ENCODE peak calls at places on chromosomes 6 and 20, in ten cellular contexts. One of them, this sample, is unnamed.
A peak's percentile ranks its signal among the peaks of the same experiment; 100 is the strongest.

GRCh38 chr6:130269969-130270635 is 47.4 kb upstream of the SAMD3 start:
- DNase-seq in left ventricle myocardium inferior: no peak
- DNase-seq in dorsolateral prefrontal cortex: no peak
- DNase-seq in CD8-positive, alpha-beta T cell: no peak
- DNase-seq in adrenal gland: no peak
- DNase-seq in pancreas: no peak
- DNase-seq in breast epithelium: no peak
- DNase-seq in heart right ventricle: no peak
- DNase-seq in sigmoid colon: no peak
- DNase-seq in cardiac muscle cell: no peak
- DNase-seq in this sample: no peak

GRCh38 chr20:20446613-20447012 is 78.7 kb downstream of the INSM1 start:
- DNase-seq in left ventricle myocardium inferior: no peak
- DNase-seq in dorsolateral prefrontal cortex: no peak
- DNase-seq in CD8-positive, alpha-beta T cell: no peak
- DNase-seq in adrenal gland: no peak
- DNase-seq in pancreas: no peak
- DNase-seq in breast epithelium: no peak
- DNase-seq in heart right ventricle: peak; percentile 26
- DNase-seq in sigmoid colon: no peak
- DNase-seq in cardiac muscle cell: no peak
- DNase-seq in this sample: no peak

GRCh38 chr20:25295386-25296093 is 47.7 kb downstream of the PYGB start:
- DNase-seq in left ventricle myocardium inferior: peak; percentile 65
- DNase-seq in dorsolateral prefrontal cortex: no peak
- DNase-seq in CD8-positive, alpha-beta T cell: no peak
- DNase-seq in adrenal gland: peak; percentile 94
- DNase-seq in pancreas: peak; percentile 56
- DNase-seq in breast epithelium: no peak
- DNase-seq in heart right ventricle: peak; percentile 70
- DNase-seq in sigmoid colon: no peak
- DNase-seq in cardiac muscle cell: peak; percentile 73
- DNase-seq in this sample: no peak

GRCh38 chr6:135060076-135060475 is 5.5 kb upstream of the HBS1L start:
- DNase-seq in left ventricle myocardium inferior: no peak
- DNase-seq in dorsolateral prefrontal cortex: no peak
- DNase-seq in CD8-positive, alpha-beta T cell: no peak
- DNase-seq in adrenal gland: no peak
- DNase-seq in pancreas: no peak
- DNase-seq in breast epithelium: no peak
- DNase-seq in heart right ventricle: no peak
- DNase-seq in sigmoid colon: no peak
- DNase-seq in cardiac muscle cell: no peak
- DNase-seq in this sample: no peak

GRCh38 chr6:692356-692851 is 535 bp downstream of the EXOC2 start:
- DNase-seq in left ventricle myocardium inferior: peak; percentile 37
- DNase-seq in dorsolateral prefrontal cortex: no peak
- DNase-seq in CD8-positive, alpha-beta T cell: peak; percentile 60
- DNase-seq in adrenal gland: peak; percentile 61
- DNase-seq in pancreas: peak; percentile 39
- DNase-seq in breast epithelium: no peak
- DNase-seq in heart right ventricle: no peak
- DNase-seq in sigmoid colon: peak; percentile 70
- DNase-seq in cardiac muscle cell: peak; percentile 35
- DNase-seq in this sample: peak; percentile 70

GRCh38 chr6:5570641-5571040 is 309.3 kb downstream of the FARS2 start:
- DNase-seq in left ventricle myocardium inferior: no peak
- DNase-seq in dorsolateral prefrontal cortex: no peak
- DNase-seq in CD8-positive, alpha-beta T cell: no peak
- DNase-seq in adrenal gland: no peak
- DNase-seq in pancreas: no peak
- DNase-seq in breast epithelium: no peak
- DNase-seq in heart right ventricle: no peak
- DNase-seq in sigmoid colon: no peak
- DNase-seq in cardiac muscle cell: no peak
- DNase-seq in this sample: no peak

GRCh38 chr20:25223179-25223661 is 24.7 kb upstream of the PYGB start:
- DNase-seq in left ventricle myocardium inferior: no peak
- DNase-seq in dorsolateral prefrontal cortex: no peak
- DNase-seq in CD8-positive, alpha-beta T cell: no peak
- DNase-seq in adrenal gland: no peak
- DNase-seq in pancreas: no peak
- DNase-seq in breast epithelium: no peak
- DNase-seq in heart right ventricle: no peak
- DNase-seq in sigmoid colon: no peak
- DNase-seq in cardiac muscle cell: no peak
- DNase-seq in this sample: no peak

GRCh38 chr20:22554391-22554790 is 30.0 kb downstream of the FOXA2 start:
- DNase-seq in left ventricle myocardium inferior: no peak
- DNase-seq in dorsolateral prefrontal cortex: no peak
- DNase-seq in CD8-positive, alpha-beta T cell: no peak
- DNase-seq in adrenal gland: no peak
- DNase-seq in pancreas: no peak
- DNase-seq in breast epithelium: no peak
- DNase-seq in heart right ventricle: no peak
- DNase-seq in sigmoid colon: no peak
- DNase-seq in cardiac muscle cell: no peak
- DNase-seq in this sample: no peak

GRCh38 chr6:90384720-90385119 is 88.1 kb upstream of the BACH2 start:
- DNase-seq in left ventricle myocardium inferior: no peak
- DNase-seq in dorsolateral prefrontal cortex: no peak
- DNase-seq in CD8-positive, alpha-beta T cell: no peak
- DNase-seq in adrenal gland: no peak
- DNase-seq in pancreas: no peak
- DNase-seq in breast epithelium: no peak
- DNase-seq in heart right ventricle: no peak
- DNase-seq in sigmoid colon: no peak
- DNase-seq in cardiac muscle cell: no peak
- DNase-seq in this sample: no peak

GRCh38 chr20:25281541-25281991 is 33.7 kb downstream of the PYGB start:
- DNase-seq in left ventricle myocardium inferior: peak; percentile 14
- DNase-seq in dorsolateral prefrontal cortex: no peak
- DNase-seq in CD8-positive, alpha-beta T cell: no peak
- DNase-seq in adrenal gland: peak; percentile 68
- DNase-seq in pancreas: no peak
- DNase-seq in breast epithelium: peak; percentile 76
- DNase-seq in heart right ventricle: peak; percentile 2
- DNase-seq in sigmoid colon: peak; percentile 60
- DNase-seq in cardiac muscle cell: no peak
- DNase-seq in this sample: no peak

GRCh38 chr20:25256226-25256859 is 8.5 kb downstream of the PYGB start:
- DNase-seq in left ventricle myocardium inferior: no peak
- DNase-seq in dorsolateral prefrontal cortex: no peak
- DNase-seq in CD8-positive, alpha-beta T cell: no peak
- DNase-seq in adrenal gland: peak; percentile 50
- DNase-seq in pancreas: no peak
- DNase-seq in breast epithelium: no peak
- DNase-seq in heart right ventricle: no peak
- DNase-seq in sigmoid colon: no peak
- DNase-seq in cardiac muscle cell: no peak
- DNase-seq in this sample: no peak

GRCh38 chr6:44249082-44249748 is 2.3 kb downstream of the HSP90AB1 start:
- DNase-seq in left ventricle myocardium inferior: no peak
- DNase-seq in dorsolateral prefrontal cortex: no peak
- DNase-seq in CD8-positive, alpha-beta T cell: no peak
- DNase-seq in adrenal gland: no peak
- DNase-seq in pancreas: no peak
- DNase-seq in breast epithelium: no peak
- DNase-seq in heart right ventricle: no peak
- DNase-seq in sigmoid colon: no peak
- DNase-seq in cardiac muscle cell: no peak
- DNase-seq in this sample: no peak

GRCh38 chr6:44250718-44251123 is 3.8 kb downstream of the HSP90AB1 start:
- DNase-seq in left ventricle myocardium inferior: no peak
- DNase-seq in dorsolateral prefrontal cortex: no peak
- DNase-seq in CD8-positive, alpha-beta T cell: no peak
- DNase-seq in adrenal gland: no peak
- DNase-seq in pancreas: no peak
- DNase-seq in breast epithelium: no peak
- DNase-seq in heart right ventricle: no peak
- DNase-seq in sigmoid colon: no peak
- DNase-seq in cardiac muscle cell: no peak
- DNase-seq in this sample: no peak

GRCh38 chr6:44248579-44248978 is 1.7 kb downstream of the HSP90AB1 start:
- DNase-seq in left ventricle myocardium inferior: no peak
- DNase-seq in dorsolateral prefrontal cortex: no peak
- DNase-seq in CD8-positive, alpha-beta T cell: no peak
- DNase-seq in adrenal gland: no peak
- DNase-seq in pancreas: no peak
- DNase-seq in breast epithelium: no peak
- DNase-seq in heart right ventricle: no peak
- DNase-seq in sigmoid colon: no peak
- DNase-seq in cardiac muscle cell: no peak
- DNase-seq in this sample: no peak

GRCh38 chr6:44251576-44252524 is 4.9 kb downstream of the HSP90AB1 start:
- DNase-seq in left ventricle myocardium inferior: no peak
- DNase-seq in dorsolateral prefrontal cortex: no peak
- DNase-seq in CD8-positive, alpha-beta T cell: no peak
- DNase-seq in adrenal gland: no peak
- DNase-seq in pancreas: no peak
- DNase-seq in breast epithelium: no peak
- DNase-seq in heart right ventricle: no peak
- DNase-seq in sigmoid colon: no peak
- DNase-seq in cardiac muscle cell: no peak
- DNase-seq in this sample: no peak

DNA sequence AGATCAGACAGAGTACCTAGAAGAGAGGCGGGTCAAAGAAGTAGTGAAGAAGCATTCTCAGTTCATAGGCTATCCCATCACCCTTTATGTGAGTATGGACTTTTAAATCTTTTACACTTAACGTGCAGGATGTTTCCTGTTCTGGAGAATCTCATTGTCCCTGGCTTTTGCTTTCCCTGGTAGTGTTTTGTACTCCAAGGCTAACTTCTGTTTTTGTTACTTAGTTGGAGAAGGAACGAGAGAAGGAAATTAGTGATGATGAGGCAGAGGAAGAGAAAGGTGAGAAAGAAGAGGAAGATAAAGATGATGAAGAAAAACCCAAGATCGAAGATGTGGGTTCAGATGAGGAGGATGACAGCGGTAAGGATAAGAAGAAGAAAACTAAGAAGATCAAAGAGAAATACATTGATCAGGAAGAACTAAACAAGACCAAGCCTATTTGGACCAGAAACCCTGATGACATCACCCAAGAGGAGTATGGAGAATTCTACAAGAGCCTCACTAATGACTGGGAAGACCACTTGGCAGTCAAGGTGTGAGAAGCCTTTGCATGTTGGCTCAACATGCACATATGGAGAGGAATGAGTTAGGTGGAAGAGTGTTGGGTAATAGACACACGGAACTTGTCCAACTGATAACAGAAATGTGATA is 3.3 kb downstream of the HSP90AB1 start:
- DNase-seq in left ventricle myocardium inferior: no peak
- DNase-seq in dorsolateral prefrontal cortex: no peak
- DNase-seq in CD8-positive, alpha-beta T cell: no peak
- DNase-seq in adrenal gland: no peak
- DNase-seq in pancreas: no peak
- DNase-seq in breast epithelium: no peak
- DNase-seq in heart right ventricle: no peak
- DNase-seq in sigmoid colon: no peak
- DNase-seq in cardiac muscle cell: no peak
- DNase-seq in this sample: no peak
- H3K27ac ChIP-seq in left ventricle myocardium inferior: peak overlapping the region; percentile 20
- H3K27ac ChIP-seq in dorsolateral prefrontal cortex: peak overlapping the region; percentile 50
- H3K27ac ChIP-seq in CD8-positive, alpha-beta T cell: no peak overlapping the region
- H3K27ac ChIP-seq in adrenal gland: no peak overlapping the region
- H3K27ac ChIP-seq in pancreas: peak overlapping the region; percentile 17
- H3K27ac ChIP-seq in breast epithelium: peak overlapping the region; percentile 8
- H3K27ac ChIP-seq in heart right ventricle: no peak overlapping the region
- H3K27ac ChIP-seq in sigmoid colon: no peak overlapping the region
- H3K27ac ChIP-seq in cardiac muscle cell: no peak overlapping the region
- H3K27ac ChIP-seq in this sample: no peak overlapping the region

GRCh38 chr20:16749573-16749972 is 1.4 kb downstream of the OTOR start:
- DNase-seq in left ventricle myocardium inferior: no peak
- DNase-seq in dorsolateral prefrontal cortex: no peak
- DNase-seq in CD8-positive, alpha-beta T cell: no peak
- DNase-seq in adrenal gland: no peak
- DNase-seq in pancreas: no peak
- DNase-seq in breast epithelium: no peak
- DNase-seq in heart right ventricle: no peak
- DNase-seq in sigmoid colon: no peak
- DNase-seq in cardiac muscle cell: no peak
- DNase-seq in this sample: no peak
- TF ChIP-seq CTCF in left ventricle myocardium inferior: no peak
- TF ChIP-seq CTCF in dorsolateral prefrontal cortex: no peak
- TF ChIP-seq CTCF in CD8-positive, alpha-beta T cell: no peak
- TF ChIP-seq CTCF in adrenal gland: no peak
- TF ChIP-seq CTCF in pancreas: no peak
- TF ChIP-seq CTCF in breast epithelium: no peak
- TF ChIP-seq CTCF in heart right ventricle: no peak
- TF ChIP-seq CTCF in sigmoid colon: no peak
- TF ChIP-seq CTCF in cardiac muscle cell: no peak
- TF ChIP-seq CTCF in this sample: no peak

DNA sequence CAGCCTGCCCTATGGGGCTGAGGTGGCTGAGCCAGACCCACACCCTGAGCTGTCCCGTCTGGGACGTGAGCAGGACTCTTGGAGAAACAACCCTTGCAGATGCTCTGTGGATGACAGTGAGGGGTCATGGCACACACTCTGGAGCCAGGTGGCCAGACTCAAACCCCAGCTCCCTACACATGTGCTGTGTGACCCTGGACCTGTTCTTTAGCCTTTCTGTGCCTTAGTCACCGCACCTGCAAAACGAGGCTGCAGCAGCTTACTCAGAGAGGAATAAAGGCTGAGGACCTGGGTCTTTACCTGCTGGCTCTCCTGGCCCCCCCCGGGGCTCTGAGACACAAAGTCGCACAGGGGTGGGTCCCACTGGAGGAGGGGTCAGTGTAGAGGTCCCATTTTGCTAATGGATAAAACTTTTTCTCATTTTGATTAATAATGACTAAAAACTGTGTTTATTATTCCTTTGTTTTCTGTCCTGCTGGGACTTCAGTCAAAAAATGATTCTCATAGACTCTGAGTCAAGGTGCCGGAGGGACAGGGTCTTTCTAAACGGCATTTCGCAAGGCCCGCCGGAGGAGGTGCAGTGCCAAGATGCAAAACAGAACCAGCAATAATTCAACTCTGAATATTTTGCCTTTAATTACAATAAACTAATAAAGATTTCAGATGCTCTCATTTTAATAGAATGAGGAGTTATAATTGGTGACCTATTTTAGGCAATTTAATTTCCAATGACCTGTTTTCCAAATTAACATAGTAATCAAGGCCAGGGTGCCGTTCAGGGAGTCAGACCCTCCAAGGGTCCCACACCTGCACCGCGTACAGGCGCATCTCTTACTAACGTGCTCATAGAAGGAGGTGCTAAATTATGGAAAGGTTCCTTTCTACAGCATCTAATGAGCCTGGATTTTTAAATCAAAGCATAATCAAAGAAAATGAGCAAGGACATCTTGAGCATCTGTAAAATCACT is 62.4 kb downstream of the YTHDF1 start:
- DNase-seq in left ventricle myocardium inferior: no peak
- DNase-seq in dorsolateral prefrontal cortex: no peak
- DNase-seq in CD8-positive, alpha-beta T cell: no peak
- DNase-seq in adrenal gland: no peak
- DNase-seq in pancreas: no peak
- DNase-seq in breast epithelium: no peak
- DNase-seq in heart right ventricle: no peak
- DNase-seq in sigmoid colon: no peak
- DNase-seq in cardiac muscle cell: no peak
- DNase-seq in this sample: no peak
- H3K27me3 ChIP-seq in left ventricle myocardium inferior: peaks cover 93% of the 10 kb centered on the region
- H3K27me3 ChIP-seq in dorsolateral prefrontal cortex: peaks cover 12% of the 10 kb centered on the region
- H3K27me3 ChIP-seq in CD8-positive, alpha-beta T cell: no peaks in the 10 kb centered on the region
- H3K27me3 ChIP-seq in adrenal gland: peaks cover 28% of the 10 kb centered on the region
- H3K27me3 ChIP-seq in pancreas: no peaks in the 10 kb centered on the region
- H3K27me3 ChIP-seq in breast epithelium: no peaks in the 10 kb centered on the region
- H3K27me3 ChIP-seq in heart right ventricle: peaks cover 81% of the 10 kb centered on the region
- H3K27me3 ChIP-seq in sigmoid colon: peaks cover 86% of the 10 kb centered on the region
- H3K27me3 ChIP-seq in cardiac muscle cell: peaks cover 35% of the 10 kb centered on the region
- H3K27me3 ChIP-seq in this sample: peaks cover 31% of the 10 kb centered on the region

GRCh38 chr6:44047179-44047546 is 80.1 kb downstream of the MRPL14 start:
- DNase-seq in left ventricle myocardium inferior: no peak
- DNase-seq in dorsolateral prefrontal cortex: no peak
- DNase-seq in CD8-positive, alpha-beta T cell: no peak
- DNase-seq in adrenal gland: no peak
- DNase-seq in pancreas: no peak
- DNase-seq in breast epithelium: no peak
- DNase-seq in heart right ventricle: no peak
- DNase-seq in sigmoid colon: peak; percentile 51
- DNase-seq in cardiac muscle cell: no peak
- DNase-seq in this sample: no peak
- H3K27ac ChIP-seq in left ventricle myocardium inferior: no peak overlapping the region
- H3K27ac ChIP-seq in dorsolateral prefrontal cortex: no peak overlapping the region
- H3K27ac ChIP-seq in CD8-positive, alpha-beta T cell: no peak overlapping the region
- H3K27ac ChIP-seq in adrenal gland: no peak overlapping the region
- H3K27ac ChIP-seq in pancreas: no peak overlapping the region
- H3K27ac ChIP-seq in breast epithelium: peak overlapping the region; percentile 91
- H3K27ac ChIP-seq in heart right ventricle: no peak overlapping the region
- H3K27ac ChIP-seq in sigmoid colon: peak overlapping the region; percentile 86
- H3K27ac ChIP-seq in cardiac muscle cell: no peak overlapping the region
- H3K27ac ChIP-seq in this sample: no peak overlapping the region